ENCODE peak calls at places on chromosomes 6 and 20, in six cellular contexts. E, H, O, I, D and Q are unnamed samples. For H3K4me1, the result is how much of the 10 kb centered on the place peaks cover.

GRCh38 chr6:72425003-72425681 is 196.7 kb upstream of the KCNQ5 start:
- DNase-seq in H (no peak), D (no peak), O (peak), E (no peak), I (no peak), Q (no peak)

GRCh38 chr20:51732454-51732791 is 35.8 kb downstream of the ATP9A start:
- DNase-seq in I (no peak), O (no peak), D (no peak), H (no peak), E (no peak), Q (no peak)

GRCh38 chr20:57509665-57510237 is 15.2 kb downstream of the CTCFL start:
- DNase-seq in I (no peak), E (no peak), D (no peak), H (peak), O (peak), Q (peak)

GRCh38 chr20:47998736-47999135 is 213.5 kb upstream of the SULF2 start:
- DNase-seq in I (no peak), H (no peak), E (no peak), O (no peak), D (no peak), Q (peak)

GRCh38 chr6:5132741-5133140 is 47.6 kb downstream of the PPP1R3G start:
- DNase-seq in E (no peak), O (no peak), D (peak), H (no peak), I (no peak), Q (no peak)

GRCh38 chr20:4666001-4666470 is 55.7 kb upstream of the PRND start:
- DNase-seq in D (peak), E (no peak), H (no peak), I (peak), O (peak), Q (no peak)

GRCh38 chr20:61805781-61806180 is 259.9 kb downstream of the TAF4 start:
- DNase-seq in E (peak), H (no peak), D (no peak), I (no peak), O (no peak), Q (no peak)

GRCh38 chr20:57653546-57653900 is 33.3 kb upstream of the ZBP1 start:
- DNase-seq in O (no peak), I (no peak), D (no peak), H (no peak), E (no peak), Q (peak)

GRCh38 chr20:21607971-21608735 is 94.3 kb upstream of the NKX2-2 start:
- DNase-seq in I (no peak), H (no peak), D (no peak), O (no peak), E (no peak), Q (peak)

GRCh38 chr20:43904195-43904594 is 10.5 kb upstream of the TOX2 start:
- DNase-seq in I (no peak), O (no peak), E (peak), D (no peak), H (no peak), Q (peak)

GRCh38 chr6:105779113-105779512 is 307.0 kb upstream of the PRDM1 start:
- DNase-seq in I (no peak), O (no peak), H (no peak), E (no peak), D (no peak), Q (no peak)

GRCh38 chr6:159311618-159312017 is 142.4 kb downstream of the FNDC1 start:
- DNase-seq in I (no peak), D (peak), H (no peak), E (no peak), O (peak), Q (no peak)

GRCh38 chr20:53402233-53403005 is 191.2 kb downstream of the ZNF217 start:
- DNase-seq in I (peak), H (no peak), O (no peak), D (no peak), E (no peak), Q (no peak)

GRCh38 chr20:62292115-62292514 is 10.7 kb upstream of the ADRM1 start:
- DNase-seq in I (no peak), H (no peak), E (no peak), D (no peak), O (no peak), Q (no peak)

GRCh38 chr6:127811939-127812338 is 88.9 kb downstream of the THEMIS start:
- DNase-seq in E (no peak), I (peak), D (no peak), O (no peak), H (no peak), Q (no peak)

GRCh38 chr20:17498181-17498580 is 33.0 kb downstream of the BFSP1 start:
- DNase-seq in O (peak), E (no peak), D (no peak), I (no peak), H (no peak), Q (no peak)

GRCh38 chr6:71333700-71334099 is 45.1 kb downstream of the OGFRL1 start:
- DNase-seq in D (no peak), E (no peak), H (no peak), I (no peak), O (peak), Q (no peak)

GRCh38 chr6:16764188-16764950 is 3.1 kb upstream of the ATXN1 start:
- DNase-seq in O (peak), D (no peak), H (peak), I (no peak), E (no peak), Q (peak)

GRCh38 chr20:58722877-58723627 is 30.5 kb downstream of the NPEPL1 start:
- DNase-seq in I (no peak), O (no peak), D (no peak), E (no peak), H (no peak), Q (no peak)

GRCh38 chr6:139028658-139029469 is at the start of gene ABRACL:
- DNase-seq in D (peak), E (peak), O (peak), I (peak), H (peak), Q (peak)

GRCh38 chr6:156833755-156834154 is 56.6 kb downstream of the ARID1B start:
- DNase-seq in H (no peak), E (no peak), D (no peak), O (no peak), I (no peak), Q (no peak)

GRCh38 chr6:132569170-132569569 is 952 bp upstream of the TAAR6 start:
- DNase-seq in D (no peak), E (no peak), H (no peak), I (no peak), O (no peak), Q (no peak)

GRCh38 chr6:110398778-110399177 is 16.6 kb downstream of the DDO start:
- DNase-seq in I (no peak), H (no peak), E (no peak), O (peak), D (no peak), Q (no peak)

GRCh38 chr6:7139835-7140470 is 32.2 kb downstream of the RREB1 start:
- DNase-seq in O (no peak), H (no peak), E (no peak), I (no peak), D (no peak), Q (no peak)

GRCh38 chr6:31209137-31209536 is 38.7 kb upstream of the POU5F1 start:
- DNase-seq in H (no peak), D (no peak), O (no peak), I (no peak), E (no peak), Q (no peak)

GRCh38 chr6:169969372-169970099 is 218.1 kb downstream of the ERMARD start:
- DNase-seq in I (no peak), E (no peak), O (no peak), D (no peak), H (no peak), Q (peak)

GRCh38 chr6:169411722-169412121 is 158.1 kb upstream of the THBS2 start:
- DNase-seq in O (no peak), I (no peak), E (no peak), D (no peak), H (no peak), Q (no peak)

DNA sequence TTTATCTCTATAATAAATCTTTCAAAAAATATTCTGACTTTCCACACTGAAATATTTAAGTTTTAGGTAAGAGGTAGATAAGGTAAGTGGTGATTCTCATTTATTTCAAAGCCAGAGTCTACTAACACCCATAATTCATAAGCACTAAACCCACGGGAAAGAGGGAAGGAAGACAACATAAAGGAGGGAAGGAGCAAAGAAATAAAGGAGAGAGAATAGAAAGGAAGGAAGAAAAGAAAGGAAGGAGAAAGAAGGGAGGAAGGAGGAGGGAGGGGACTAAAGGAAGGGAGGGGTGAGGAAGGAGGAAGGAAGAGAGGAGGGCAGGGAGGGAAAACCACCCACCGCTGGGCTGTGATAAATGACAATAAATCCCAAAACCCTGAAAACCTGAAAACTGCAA is 25.2 kb downstream of the MAP3K5 start:
- DNase-seq in I (no peak), E (no peak), H (no peak), O (no peak), D (no peak), Q (no peak)
- H3K4me1 ChIP-seq in I (under half), E (under half), H (under half), O (under half), D (under half), Q (under half)

GRCh38 chr6:98833101-98834059 is 994 bp upstream of the POU3F2 start:
- DNase-seq in I (no peak), H (peak), O (no peak), D (peak), E (peak), Q (peak)
- H3K4me1 ChIP-seq in I (under half), H (under half), O (under half), D (under half), E (under half), Q (under half)

DNA sequence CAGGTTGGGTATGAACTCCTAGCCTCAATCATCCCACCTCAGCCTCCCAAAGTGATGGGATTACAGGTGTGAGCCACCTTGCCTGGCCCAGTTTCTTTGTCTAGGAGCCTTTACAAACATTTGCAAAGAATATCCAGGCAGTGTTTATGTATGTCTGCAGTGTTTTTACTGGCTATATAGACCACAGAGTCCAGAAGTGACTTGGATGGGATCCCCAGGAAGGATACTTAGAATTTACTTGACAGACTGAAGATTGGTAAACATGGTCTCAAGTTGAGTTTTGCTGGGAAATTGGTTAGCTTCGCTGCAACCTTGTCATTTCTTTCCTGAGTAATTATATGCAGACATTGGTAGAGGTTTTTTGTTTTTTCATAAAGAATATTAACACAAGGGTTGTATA is 23.8 kb downstream of the JARID2 start:
- DNase-seq in D (no peak), E (no peak), I (no peak), H (no peak), O (no peak), Q (no peak)
- H3K4me1 ChIP-seq in D (under half), E (under half), I (under half), H (half or more), O (under half), Q (under half)

DNA sequence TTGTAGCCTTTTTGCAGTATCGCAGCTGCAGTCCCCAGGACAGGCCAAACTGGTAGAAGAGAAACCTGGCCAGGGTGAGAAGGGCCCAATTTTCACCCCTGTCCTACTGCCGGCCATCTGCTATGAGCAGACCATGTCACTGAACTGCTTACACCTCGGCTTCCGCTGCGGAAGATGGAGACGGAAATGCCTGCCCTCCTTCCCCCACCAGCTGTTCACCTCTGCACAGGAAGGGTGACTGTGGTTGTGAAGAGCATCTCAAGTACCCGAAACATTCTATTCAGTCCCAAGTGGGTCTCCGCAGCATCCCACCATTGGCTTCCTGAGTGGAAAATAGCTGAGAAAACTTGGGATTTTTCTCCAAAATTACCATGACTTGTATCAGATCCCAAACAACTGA is 16.1 kb downstream of the DOK5 start:
- DNase-seq in I (no peak), O (no peak), D (no peak), H (no peak), E (no peak), Q (no peak)
- H3K4me1 ChIP-seq in I (under half), O (under half), D (under half), H (under half), E (under half), Q (under half)

GRCh38 chr20:50223321-50223995 is 32.8 kb downstream of the CEBPB start:
- DNase-seq in H (no peak), I (no peak), E (peak), O (no peak), D (peak), Q (no peak)

GRCh38 chr20:50224052-50224451 is 33.4 kb downstream of the CEBPB start:
- DNase-seq in D (peak), O (no peak), H (no peak), I (no peak), E (no peak), Q (no peak)

GRCh38 chr20:50221501-50222323 is 31.1 kb downstream of the CEBPB start:
- DNase-seq in I (no peak), O (peak), E (peak), D (peak), H (no peak), Q (no peak)

GRCh38 chr20:50220894-50221266 is 30.2 kb downstream of the CEBPB start:
- DNase-seq in E (peak), I (no peak), O (no peak), H (no peak), D (peak), Q (no peak)

GRCh38 chr20:50222568-50223320 is 32.1 kb downstream of the CEBPB start:
- DNase-seq in E (peak), D (peak), H (no peak), O (no peak), I (no peak), Q (no peak)
- H3K4me1 ChIP-seq in E (under half), D (under half), H (under half), O (under half), I (under half), Q (under half)

GRCh38 chr20:45248609-45249008 is 5.8 kb downstream of the SLPI start:
- DNase-seq in H (no peak), D (no peak), I (no peak), O (no peak), E (no peak), Q (no peak)
- H3K4me1 ChIP-seq in H (under half), D (under half), I (under half), O (under half), E (under half), Q (under half)

GRCh38 chr6:2938632-2939083 is 32.7 kb downstream of the SERPINB6 start:
- DNase-seq in H (no peak), D (no peak), E (no peak), O (peak), I (no peak), Q (no peak)

GRCh38 chr6:2939315-2940009 is 31.9 kb downstream of the SERPINB6 start:
- DNase-seq in H (peak), D (no peak), O (no peak), I (no peak), E (no peak), Q (no peak)

GRCh38 chr6:2940010-2940850 is 31.1 kb downstream of the SERPINB6 start:
- DNase-seq in H (no peak), I (peak), D (no peak), E (no peak), O (no peak), Q (no peak)

GRCh38 chr6:2937627-2938003 is 33.8 kb downstream of the SERPINB6 start:
- DNase-seq in E (no peak), I (no peak), O (no peak), D (no peak), H (no peak), Q (no peak)

DNA sequence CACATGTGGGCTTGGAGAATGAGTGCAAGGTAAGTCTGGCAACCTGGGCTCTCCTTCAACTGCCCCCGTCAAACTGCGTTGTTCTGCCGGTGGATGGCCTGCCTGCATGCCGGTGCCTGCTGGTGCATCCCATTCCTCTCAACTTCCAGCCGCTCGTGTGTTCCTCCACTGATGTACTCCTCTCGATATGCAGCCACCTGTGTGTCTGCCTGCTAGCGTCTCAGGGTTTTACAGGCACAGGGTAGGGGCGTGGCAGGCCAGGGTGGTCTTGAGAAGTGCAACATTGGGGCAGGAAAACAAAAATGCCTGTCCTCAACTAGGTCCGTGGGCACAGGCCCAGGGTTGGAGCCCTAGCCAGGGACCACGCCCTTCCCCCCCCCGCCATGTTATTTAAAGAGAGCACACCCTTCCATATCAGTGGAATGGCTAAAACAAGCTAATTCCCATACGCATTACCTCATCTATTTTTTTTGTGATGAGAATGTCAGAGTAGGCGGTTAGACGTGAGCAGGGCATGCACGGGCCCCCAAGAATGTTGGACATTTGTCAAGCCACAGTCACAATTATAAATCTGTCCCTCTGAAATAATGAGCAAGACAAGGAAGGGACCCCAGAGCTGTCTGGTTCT is 33.2 kb downstream of the SERPINB6 start:
- DNase-seq in O (no peak), E (no peak), I (no peak), D (no peak), H (no peak), Q (no peak)
- H3K4me1 ChIP-seq in O (under half), E (under half), I (half or more), D (under half), H (under half), Q (under half)

GRCh38 chr6:41586564-41586963 is 40.4 kb downstream of the FOXP4 start:
- DNase-seq in O (no peak), D (no peak), H (no peak), E (no peak), I (no peak), Q (peak)
- H3K4me1 ChIP-seq in O (under half), D (under half), H (under half), E (under half), I (under half), Q (under half)

GRCh38 chr20:33675127-33675954 is 1.1 kb upstream of the NECAB3 start:
- DNase-seq in I (no peak), O (no peak), D (no peak), E (no peak), H (no peak), Q (no peak)
- H3K4me1 ChIP-seq in I (under half), O (under half), D (under half), E (under half), H (under half), Q (under half)

GRCh38 chr20:38934530-38934929 is 8.3 kb downstream of the FAM83D start:
- DNase-seq in O (no peak), E (no peak), I (no peak), D (no peak), H (no peak), Q (no peak)
- H3K4me1 ChIP-seq in O (under half), E (under half), I (under half), D (under half), H (under half), Q (under half)